ENCODE peak calls at places on chromosomes 16 and 17, in five cellular contexts. One of them, this sample, is unnamed.

GRCh38 chr16:82715833-82716232 is 89.1 kb downstream of the CDH13 start:
- DNase-seq in H1: no peak
- DNase-seq in NB4: no peak
- DNase-seq in adrenal gland: no peak
- DNase-seq in ovary: no peak
- DNase-seq in this sample: no peak

GRCh38 chr17:14061666-14062560 is 7.4 kb upstream of the COX10 start:
- DNase-seq in H1: no peak
- DNase-seq in NB4: no peak
- DNase-seq in adrenal gland: peak
- DNase-seq in ovary: no peak
- DNase-seq in this sample: no peak

GRCh38 chr17:71337903-71338302 is 782.9 kb upstream of the SOX9 start:
- DNase-seq in H1: no peak
- DNase-seq in NB4: no peak
- DNase-seq in adrenal gland: no peak
- DNase-seq in ovary: no peak
- DNase-seq in this sample: no peak

GRCh38 chr17:82350182-82351030 is 8.6 kb upstream of the TEX19 start:
- DNase-seq in H1: no peak
- DNase-seq in NB4: peak
- DNase-seq in adrenal gland: no peak
- DNase-seq in ovary: no peak
- DNase-seq in this sample: no peak

GRCh38 chr16:25553711-25554436 is 137.9 kb upstream of the HS3ST4 start:
- DNase-seq in H1: no peak
- DNase-seq in NB4: no peak
- DNase-seq in adrenal gland: no peak
- DNase-seq in ovary: no peak
- DNase-seq in this sample: no peak

GRCh38 chr16:50478773-50479149 is 69.4 kb upstream of the NKD1 start:
- DNase-seq in H1: no peak
- DNase-seq in NB4: peak
- DNase-seq in adrenal gland: no peak
- DNase-seq in ovary: no peak
- DNase-seq in this sample: no peak

GRCh38 chr16:20865420-20866126 is 34.6 kb downstream of the DCUN1D3 start:
- DNase-seq in H1: no peak
- DNase-seq in NB4: no peak
- DNase-seq in adrenal gland: no peak
- DNase-seq in ovary: no peak
- DNase-seq in this sample: peak

GRCh38 chr17:35286120-35286781 is 43.4 kb downstream of the SLFN5 start:
- DNase-seq in H1: no peak
- DNase-seq in NB4: peak
- DNase-seq in adrenal gland: no peak
- DNase-seq in ovary: no peak
- DNase-seq in this sample: no peak

GRCh38 chr17:36592711-36593321 is 1.1 kb downstream of the DHRS11 start:
- DNase-seq in H1: no peak
- DNase-seq in NB4: no peak
- DNase-seq in adrenal gland: no peak
- DNase-seq in ovary: no peak
- DNase-seq in this sample: no peak

GRCh38 chr17:62996221-62996620 is 30.2 kb downstream of the TANC2 start:
- DNase-seq in H1: no peak
- DNase-seq in NB4: peak
- DNase-seq in adrenal gland: no peak
- DNase-seq in ovary: no peak
- DNase-seq in this sample: no peak

GRCh38 chr16:50265716-50266336 is 525 bp upstream of the ADCY7 start:
- DNase-seq in H1: no peak
- DNase-seq in NB4: no peak
- DNase-seq in adrenal gland: no peak
- DNase-seq in ovary: no peak
- DNase-seq in this sample: no peak

GRCh38 chr16:105521-105920 is 27.5 kb downstream of the MPG start:
- DNase-seq in H1: no peak
- DNase-seq in NB4: no peak
- DNase-seq in adrenal gland: no peak
- DNase-seq in ovary: no peak
- DNase-seq in this sample: no peak

GRCh38 chr16:72921620-72922019 is 126.3 kb downstream of the ZFHX3 start:
- DNase-seq in H1: no peak
- DNase-seq in NB4: no peak
- DNase-seq in adrenal gland: peak
- DNase-seq in ovary: peak
- DNase-seq in this sample: no peak

GRCh38 chr17:40095944-40096791 is 4.2 kb downstream of the NR1D1 start:
- DNase-seq in H1: no peak
- DNase-seq in NB4: no peak
- DNase-seq in adrenal gland: peak
- DNase-seq in ovary: no peak
- DNase-seq in this sample: peak

GRCh38 chr16:19094542-19095365 is 19.0 kb upstream of the ITPRIPL2 start:
- DNase-seq in H1: no peak
- DNase-seq in NB4: peak
- DNase-seq in adrenal gland: no peak
- DNase-seq in ovary: no peak
- DNase-seq in this sample: no peak

GRCh38 chr17:21285164-21286065 is 904 bp downstream of the MAP2K3 start:
- DNase-seq in H1: no peak
- DNase-seq in NB4: peak
- DNase-seq in adrenal gland: peak
- DNase-seq in ovary: no peak
- DNase-seq in this sample: no peak

GRCh38 chr17:21357696-21358095 is 18.5 kb upstream of the KCNJ12 start:
- DNase-seq in H1: no peak
- DNase-seq in NB4: no peak
- DNase-seq in adrenal gland: no peak
- DNase-seq in ovary: no peak
- DNase-seq in this sample: no peak

GRCh38 chr16:11639008-11639562 is 29.2 kb upstream of the SNN start:
- DNase-seq in H1: no peak
- DNase-seq in NB4: no peak
- DNase-seq in adrenal gland: no peak
- DNase-seq in ovary: no peak
- DNase-seq in this sample: no peak

GRCh38 chr16:11635679-11636171 is 32.5 kb upstream of the SNN start:
- DNase-seq in H1: no peak
- DNase-seq in NB4: no peak
- DNase-seq in adrenal gland: no peak
- DNase-seq in ovary: no peak
- DNase-seq in this sample: no peak

GRCh38 chr16:11636172-11636721 is 32.0 kb upstream of the SNN start:
- DNase-seq in H1: peak
- DNase-seq in NB4: no peak
- DNase-seq in adrenal gland: no peak
- DNase-seq in ovary: no peak
- DNase-seq in this sample: no peak

GRCh38 chr16:11637320-11637719 is 30.9 kb upstream of the SNN start:
- DNase-seq in H1: no peak
- DNase-seq in NB4: no peak
- DNase-seq in adrenal gland: no peak
- DNase-seq in ovary: no peak
- DNase-seq in this sample: no peak

DNA sequence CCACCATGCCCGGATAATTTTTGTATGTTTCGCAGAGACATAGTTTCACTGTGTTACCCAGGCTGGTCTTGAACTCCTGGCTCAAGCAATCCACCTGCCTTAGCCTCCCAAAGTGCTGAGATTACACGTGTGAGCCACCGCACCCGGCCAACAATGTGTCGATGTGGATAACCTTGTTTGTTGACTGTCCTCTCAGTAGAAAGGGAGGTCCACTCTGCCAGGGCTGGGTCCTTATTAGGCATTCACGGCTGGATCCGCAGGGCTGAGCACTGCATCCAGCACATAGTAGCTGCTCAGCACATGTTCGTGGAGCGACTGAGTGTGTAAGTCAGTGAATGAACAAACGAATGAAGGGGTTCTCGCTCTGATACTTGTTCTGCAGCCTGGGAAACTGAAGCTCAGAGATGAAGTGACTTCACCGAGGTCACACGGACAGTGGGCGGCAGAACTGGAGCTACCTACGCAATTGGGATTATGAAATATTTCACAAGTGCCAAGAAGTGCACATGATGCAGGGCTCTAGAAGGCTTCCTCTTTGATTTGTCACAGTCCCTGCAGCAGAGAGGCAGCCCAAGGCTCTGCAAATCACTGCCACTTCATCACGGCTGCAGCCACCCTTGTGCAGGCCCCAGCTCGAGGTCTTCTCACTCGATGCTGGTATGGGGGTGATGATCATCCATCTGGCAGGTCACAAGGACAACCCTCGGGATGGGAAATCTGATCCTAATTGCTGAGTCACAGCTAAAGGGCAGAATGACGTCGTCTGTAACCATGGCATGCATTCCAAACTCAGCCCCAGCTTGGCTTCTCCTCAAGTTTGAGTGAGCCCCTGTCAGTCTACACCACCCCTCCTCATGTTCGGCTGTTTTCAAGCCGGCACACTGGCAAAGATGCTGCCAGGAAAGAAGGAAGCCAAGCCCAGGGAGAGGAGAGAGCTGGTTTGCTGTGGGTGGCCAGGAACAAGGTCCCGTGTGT is 28.0 kb upstream of the SNN start:
- DNase-seq in H1: no peak
- DNase-seq in NB4: peak
- DNase-seq in adrenal gland: peak
- DNase-seq in ovary: peak
- DNase-seq in this sample: no peak
- TF ChIP-seq POLR2A in H1: no peak
- TF ChIP-seq POLR2A in NB4: no peak
- TF ChIP-seq POLR2A in adrenal gland: no peak
- TF ChIP-seq POLR2A in ovary: peak
- TF ChIP-seq POLR2A in this sample: no peak

GRCh38 chr17:7685533-7686220 is 1.6 kb downstream of the TP53 start:
- DNase-seq in H1: no peak
- DNase-seq in NB4: peak
- DNase-seq in adrenal gland: peak
- DNase-seq in ovary: peak
- DNase-seq in this sample: peak

GRCh38 chr17:7686221-7687071 is 844 bp downstream of the TP53 start:
- DNase-seq in H1: no peak
- DNase-seq in NB4: peak
- DNase-seq in adrenal gland: peak
- DNase-seq in ovary: peak
- DNase-seq in this sample: peak

GRCh38 chr17:7687072-7687907 is at the start of gene TP53:
- DNase-seq in H1: no peak
- DNase-seq in NB4: peak
- DNase-seq in adrenal gland: peak
- DNase-seq in ovary: peak
- DNase-seq in this sample: peak

GRCh38 chr17:7688808-7689316 is 585 bp downstream of the WRAP53 start:
- DNase-seq in H1: no peak
- DNase-seq in NB4: no peak
- DNase-seq in adrenal gland: no peak
- DNase-seq in ovary: no peak
- DNase-seq in this sample: no peak

GRCh38 chr17:7687908-7688807 is at the start of gene WRAP53:
- DNase-seq in H1: peak
- DNase-seq in NB4: peak
- DNase-seq in adrenal gland: peak
- DNase-seq in ovary: peak
- DNase-seq in this sample: peak
- TF ChIP-seq POLR2A in H1: peak
- TF ChIP-seq POLR2A in NB4: peak
- TF ChIP-seq POLR2A in adrenal gland: no peak
- TF ChIP-seq POLR2A in ovary: peak
- TF ChIP-seq POLR2A in this sample: peak

DNA sequence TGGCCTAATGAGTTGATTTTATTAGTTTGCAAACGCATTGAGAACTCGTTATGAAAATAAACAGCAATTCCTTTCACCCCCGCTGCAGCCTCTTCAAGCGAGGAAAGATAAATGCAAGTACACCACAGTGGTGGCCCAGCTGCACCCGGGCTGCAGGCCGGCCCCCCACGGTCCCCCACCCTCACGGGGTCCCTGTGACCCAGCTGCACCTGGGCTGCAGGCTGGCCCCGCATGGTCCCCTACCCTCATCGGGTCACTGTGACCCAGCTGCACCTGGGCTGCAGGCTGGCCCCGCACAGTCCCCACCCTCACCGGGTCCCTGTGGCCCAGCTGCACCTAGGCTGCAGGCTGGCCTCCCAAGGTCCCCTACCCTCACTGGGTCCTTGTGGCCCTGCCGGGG is 32.2 kb downstream of the SDK2 start:
- DNase-seq in H1: no peak
- DNase-seq in NB4: no peak
- DNase-seq in adrenal gland: no peak
- DNase-seq in ovary: no peak
- DNase-seq in this sample: no peak
- TF ChIP-seq POLR2A in H1: no peak
- TF ChIP-seq POLR2A in NB4: no peak
- TF ChIP-seq POLR2A in adrenal gland: no peak
- TF ChIP-seq POLR2A in ovary: no peak
- TF ChIP-seq POLR2A in this sample: no peak

GRCh38 chr17:2251098-2251497 is 52.5 kb downstream of the SMG6 start:
- DNase-seq in H1: no peak
- DNase-seq in NB4: no peak
- DNase-seq in adrenal gland: no peak
- DNase-seq in ovary: no peak
- DNase-seq in this sample: no peak
- TF ChIP-seq POLR2A in H1: no peak
- TF ChIP-seq POLR2A in NB4: no peak
- TF ChIP-seq POLR2A in adrenal gland: no peak
- TF ChIP-seq POLR2A in ovary: no peak
- TF ChIP-seq POLR2A in this sample: no peak

GRCh38 chr17:17237026-17237799 is at the start of gene FLCN:
- DNase-seq in H1: no peak
- DNase-seq in NB4: peak
- DNase-seq in adrenal gland: peak
- DNase-seq in ovary: peak
- DNase-seq in this sample: peak
- TF ChIP-seq POLR2A in H1: peak
- TF ChIP-seq POLR2A in NB4: peak
- TF ChIP-seq POLR2A in adrenal gland: peak
- TF ChIP-seq POLR2A in ovary: peak
- TF ChIP-seq POLR2A in this sample: peak

GRCh38 chr16:56930516-56931252 is 1.3 kb upstream of the HERPUD1 start:
- DNase-seq in H1: no peak
- DNase-seq in NB4: no peak
- DNase-seq in adrenal gland: no peak
- DNase-seq in ovary: no peak
- DNase-seq in this sample: no peak
- TF ChIP-seq POLR2A in H1: no peak
- TF ChIP-seq POLR2A in NB4: no peak
- TF ChIP-seq POLR2A in adrenal gland: no peak
- TF ChIP-seq POLR2A in ovary: no peak
- TF ChIP-seq POLR2A in this sample: no peak